ENCODE peak calls at places on chromosomes 6 and 20, in ten cellular contexts. Y, D, X, C, O, I, Z, H, K and F are unnamed samples.

GRCh38 chr20:4795394-4795793 is 73.7 kb downstream of the PRND start:
- DNase-seq in Y (peak; percentile 36), Z (peak; percentile 30), O (peak; percentile 53), H (no peak), K (peak; percentile 61), X (peak; percentile 79), D (peak; percentile 40), I (peak; percentile 42), C (no peak), F (no peak)

GRCh38 chr6:69022991-69023390 is 387.9 kb downstream of the ADGRB3 start:
- DNase-seq in I (no peak), H (no peak), Y (no peak), K (no peak), C (no peak), Z (no peak), O (no peak), D (peak; percentile 58), X (peak; percentile 42), F (no peak)

GRCh38 chr6:16676978-16677377 is 84.3 kb downstream of the ATXN1 start:
- DNase-seq in Z (no peak), X (peak; percentile 69), Y (no peak), K (no peak), D (peak; percentile 56), C (no peak), I (peak; percentile 73), H (no peak), O (peak; percentile 58), F (no peak)

GRCh38 chr20:32205502-32206382 is 1.8 kb downstream of the PLAGL2 start:
- DNase-seq in I (no peak), X (no peak), Y (no peak), O (no peak), Z (no peak), K (no peak), D (no peak), C (no peak), H (no peak), F (no peak)

GRCh38 chr6:13304101-13304500 is 24.2 kb downstream of the TBC1D7 start:
- DNase-seq in D (no peak), Y (no peak), X (no peak), K (no peak), O (no peak), Z (no peak), I (no peak), C (no peak), H (no peak), F (no peak)

GRCh38 chr6:6522709-6523108 is 65.8 kb upstream of the LY86 start:
- DNase-seq in Y (no peak), C (no peak), I (no peak), X (no peak), H (no peak), O (no peak), Z (no peak), K (no peak), D (no peak), F (no peak)

GRCh38 chr6:112522600-112522999 is 175.5 kb downstream of the RFPL4B start:
- DNase-seq in C (no peak), K (no peak), X (no peak), Z (no peak), O (no peak), I (no peak), Y (no peak), H (no peak), D (no peak), F (no peak)

GRCh38 chr6:111724505-111724904 is 118.8 kb upstream of the TRAF3IP2 start:
- DNase-seq in Z (peak; percentile 64), C (no peak), O (no peak), X (no peak), H (no peak), I (no peak), D (no peak), K (no peak), Y (peak; percentile 27), F (no peak)

GRCh38 chr6:142406131-142406530 is 104.3 kb downstream of the ADGRG6 start:
- DNase-seq in O (no peak), K (no peak), D (no peak), X (no peak), H (no peak), Y (no peak), Z (no peak), I (peak; percentile 51), C (no peak), F (no peak)

GRCh38 chr6:119979862-119980261 is 630.3 kb upstream of the MAN1A1 start:
- DNase-seq in C (no peak), X (no peak), D (no peak), Y (no peak), H (no peak), I (peak; percentile 27), K (no peak), O (no peak), Z (no peak), F (no peak)

GRCh38 chr6:134317471-134318131 is at the start of gene SGK1:
- DNase-seq in Y (peak; percentile 51), O (peak; percentile 10), I (peak; percentile 72), K (no peak), X (peak; percentile 35), D (no peak), Z (no peak), H (peak; percentile 20), C (no peak), F (no peak)

GRCh38 chr6:38269773-38270172 is 370.0 kb downstream of the BTBD9 start:
- DNase-seq in Y (no peak), X (no peak), K (no peak), D (no peak), C (no peak), I (no peak), Z (no peak), O (no peak), H (no peak), F (no peak)

GRCh38 chr6:33613146-33613793 is 7.9 kb upstream of the ITPR3 start:
- DNase-seq in H (no peak), K (no peak), C (no peak), O (peak; percentile 68), X (peak; percentile 83), D (no peak), I (peak; percentile 58), Y (no peak), Z (no peak), F (no peak)

GRCh38 chr6:14448246-14448645 is 330.7 kb downstream of the CD83 start:
- DNase-seq in X (no peak), Z (no peak), H (no peak), K (no peak), C (no peak), O (no peak), I (no peak), Y (no peak), D (no peak), F (no peak)

GRCh38 chr20:54204063-54204462 is 3.8 kb upstream of the PFDN4 start:
- DNase-seq in X (no peak), Y (no peak), H (no peak), C (no peak), Z (no peak), I (no peak), O (no peak), D (no peak), K (no peak), F (no peak)

GRCh38 chr6:137867685-137868509 is 838 bp downstream of the TNFAIP3 start:
- DNase-seq in Z (peak; percentile 34), D (no peak), I (no peak), H (no peak), X (no peak), C (no peak), K (peak; percentile 54), O (no peak), Y (peak; percentile 72), F (peak; percentile 18)

GRCh38 chr6:158501638-158502592 is 58.0 kb upstream of the TMEM181 start:
- DNase-seq in X (no peak), D (no peak), K (no peak), H (no peak), I (no peak), Z (no peak), C (no peak), O (no peak), Y (no peak), F (no peak)

GRCh38 chr6:40671338-40672050 is 84.3 kb upstream of the LRFN2 start:
- DNase-seq in Z (no peak), X (no peak), I (no peak), O (no peak), H (peak; percentile 18), K (no peak), C (peak; percentile 52), D (no peak), Y (no peak), F (no peak)

GRCh38 chr6:12577124-12577845 is 139.3 kb upstream of the PHACTR1 start:
- DNase-seq in Y (no peak), D (no peak), I (peak; percentile 64), O (no peak), X (no peak), H (no peak), Z (no peak), C (no peak), K (no peak), F (no peak)

GRCh38 chr6:17710331-17710730 is 3.6 kb upstream of the NUP153 start:
- DNase-seq in D (no peak), Y (no peak), I (peak; percentile 22), X (no peak), K (no peak), H (no peak), O (peak; percentile 75), C (no peak), Z (no peak), F (no peak)

GRCh38 chr6:34587851-34588250 is 31.7 kb upstream of the SPDEF start:
- DNase-seq in K (no peak), Y (no peak), X (no peak), I (no peak), C (no peak), O (no peak), H (no peak), Z (no peak), D (no peak), F (no peak)

GRCh38 chr6:47743744-47744143 is 38.1 kb upstream of the OPN5 start:
- DNase-seq in O (no peak), C (no peak), Y (no peak), D (no peak), I (peak; percentile 72), Z (no peak), H (no peak), K (no peak), X (no peak), F (no peak)

GRCh38 chr20:10537850-10538480 is 102.9 kb downstream of the SLX4IP start:
- DNase-seq in O (peak; percentile 20), Y (no peak), X (peak; percentile 54), K (no peak), I (peak; percentile 37), C (no peak), H (no peak), D (peak; percentile 68), Z (no peak), F (no peak)

GRCh38 chr20:58524814-58525213 is 9.6 kb upstream of the APCDD1L start:
- DNase-seq in D (peak; percentile 32), Y (no peak), X (peak; percentile 85), Z (no peak), C (no peak), H (no peak), K (no peak), O (peak; percentile 53), I (peak; percentile 44), F (no peak)

GRCh38 chr6:157150076-157150475 is 173.2 kb downstream of the TMEM242 start:
- DNase-seq in C (no peak), Z (no peak), I (peak; percentile 68), O (no peak), K (no peak), H (no peak), D (no peak), Y (no peak), X (no peak), F (no peak)

GRCh38 chr20:41249781-41250281 is 67.7 kb downstream of the ZHX3 start:
- DNase-seq in Z (peak; percentile 17), X (peak; percentile 22), H (no peak), Y (no peak), I (peak; percentile 79), K (no peak), O (no peak), D (peak; percentile 71), C (no peak), F (no peak)

GRCh38 chr20:58638467-58639181 is 12.5 kb upstream of the STX16 start:
- DNase-seq in Y (no peak), X (no peak), K (peak; percentile 17), I (no peak), H (no peak), D (no peak), O (no peak), Z (no peak), C (no peak), F (no peak)

GRCh38 chr6:117396228-117396627 is 29.5 kb downstream of the ROS1 start:
- DNase-seq in D (peak; percentile 21), C (no peak), Y (no peak), X (no peak), H (no peak), Z (no peak), O (no peak), I (no peak), K (no peak), F (no peak)